ENCODE peak calls at places on chromosomes 6 and 20, in eight cellular contexts. B, R, L, X, W, Q, V and F are unnamed samples.

GRCh38 chr6:149508485-149508884 is 23.7 kb upstream of the ZC3H12D start:
- DNase-seq in B (peak; percentile 64), R (no peak), L (no peak), X (peak; percentile 14), W (no peak), Q (no peak), V (no peak), F (no peak)

GRCh38 chr6:4891171-4891570 is 112.7 kb downstream of the RPP40 start:
- DNase-seq in B (no peak), R (no peak), L (no peak), X (no peak), W (no peak), Q (no peak), V (no peak), F (no peak)

GRCh38 chr20:37576911-37577310 is 49.2 kb upstream of the BLCAP start:
- DNase-seq in B (no peak), R (no peak), L (no peak), X (no peak), W (no peak), Q (no peak), V (no peak), F (no peak)

GRCh38 chr20:41180599-41181333 is 43.4 kb downstream of the PLCG1 start:
- DNase-seq in B (no peak), R (no peak), L (no peak), X (no peak), W (no peak), Q (no peak), V (no peak), F (no peak)

GRCh38 chr6:105317607-105318533 is 85.0 kb downstream of the PREP start:
- DNase-seq in B (no peak), R (no peak), L (no peak), X (no peak), W (no peak), Q (no peak), V (no peak), F (no peak)

GRCh38 chr6:52493669-52494068 is 73.5 kb downstream of the EFHC1 start:
- DNase-seq in B (no peak), R (no peak), L (no peak), X (no peak), W (no peak), Q (no peak), V (no peak), F (no peak)

GRCh38 chr6:38100380-38100779 is 280.9 kb downstream of the ZFAND3 start:
- DNase-seq in B (no peak), R (no peak), L (no peak), X (no peak), W (no peak), Q (no peak), V (no peak), F (no peak)

GRCh38 chr6:129708496-129709216 is 1.3 kb downstream of the ARHGAP18 start:
- DNase-seq in B (no peak), R (no peak), L (no peak), X (no peak), W (no peak), Q (no peak), V (no peak), F (no peak)

GRCh38 chr20:32707691-32708581 is 34.2 kb upstream of the C20orf203 start:
- DNase-seq in B (no peak), R (peak; percentile 35), L (no peak), X (peak; percentile 47), W (no peak), Q (no peak), V (peak; percentile 17), F (no peak)

GRCh38 chr6:130982060-130982459 is 81.0 kb downstream of the EPB41L2 start:
- DNase-seq in B (no peak), R (no peak), L (no peak), X (no peak), W (no peak), Q (no peak), V (no peak), F (no peak)

GRCh38 chr6:148144917-148145521 is 197.6 kb upstream of the SASH1 start:
- DNase-seq in B (peak; percentile 67), R (peak; percentile 88), L (peak; percentile 8), X (peak; percentile 79), W (peak; percentile 77), Q (peak; percentile 2), V (peak; percentile 42), F (peak; percentile 4)

GRCh38 chr6:149935246-149935645 is 6.6 kb upstream of the ULBP2 start:
- DNase-seq in B (no peak), R (no peak), L (no peak), X (no peak), W (peak; percentile 23), Q (no peak), V (no peak), F (no peak)

GRCh38 chr6:16324622-16325225 is 86.3 kb downstream of the GMPR start:
- DNase-seq in B (no peak), R (no peak), L (no peak), X (peak; percentile 72), W (peak; percentile 58), Q (no peak), V (no peak), F (no peak)

GRCh38 chr20:1868856-1869255 is 26.4 kb upstream of the SIRPA start:
- DNase-seq in B (no peak), R (peak; percentile 19), L (no peak), X (peak; percentile 16), W (peak; percentile 61), Q (no peak), V (no peak), F (no peak)

GRCh38 chr6:109490708-109491107 is 7.7 kb upstream of the ZBTB24 start:
- DNase-seq in B (no peak), R (no peak), L (no peak), X (no peak), W (no peak), Q (no peak), V (no peak), F (no peak)

GRCh38 chr20:50172347-50173013 is 18.1 kb upstream of the CEBPB start:
- DNase-seq in B (no peak), R (peak; percentile 58), L (peak; percentile 23), X (peak; percentile 60), W (peak; percentile 77), Q (no peak), V (no peak), F (no peak)

GRCh38 chr6:169799474-169799926 is 48.1 kb downstream of the ERMARD start:
- DNase-seq in B (no peak), R (no peak), L (no peak), X (no peak), W (no peak), Q (no peak), V (no peak), F (no peak)

GRCh38 chr20:12177657-12178293 is 260.1 kb downstream of the BTBD3 start:
- DNase-seq in B (no peak), R (no peak), L (no peak), X (no peak), W (peak; percentile 36), Q (no peak), V (no peak), F (no peak)